ENCODE peak calls at places on chromosome 5, in eight cellular contexts. O, U, R, C, W, A, M and Y are unnamed samples.

GRCh38 chr5:34709861-34710673 is 53.9 kb downstream of the RAI14 start:
- DNase-seq in C (no peak), M (no peak), W (no peak), O (no peak), R (no peak), A (peak), U (no peak), Y (peak)

GRCh38 chr5:141623197-141623596 is 4.4 kb upstream of the DIAPH1 start:
- DNase-seq in W (no peak), O (no peak), A (no peak), R (no peak), M (peak), C (no peak), U (peak), Y (no peak)

GRCh38 chr5:90293931-90294330 is 115.6 kb downstream of the CETN3 start:
- DNase-seq in O (no peak), C (no peak), A (no peak), R (no peak), M (peak), W (no peak), U (no peak), Y (no peak)

GRCh38 chr5:142600611-142601360 is 85.1 kb downstream of the FGF1 start:
- DNase-seq in M (no peak), W (no peak), R (no peak), C (peak), O (no peak), A (peak), U (no peak), Y (no peak)

GRCh38 chr5:109739741-109740140 is 50.0 kb downstream of the MAN2A1 start:
- DNase-seq in C (no peak), W (no peak), A (no peak), M (peak), R (no peak), O (no peak), U (no peak), Y (no peak)

GRCh38 chr5:133952729-133953567 is 15.5 kb downstream of the C5orf15 start:
- DNase-seq in C (no peak), A (peak), M (no peak), U (no peak), R (no peak), O (no peak), W (peak), Y (peak)

GRCh38 chr5:143241892-143242291 is 161.6 kb downstream of the NR3C1 start:
- DNase-seq in R (no peak), A (no peak), W (no peak), M (no peak), C (no peak), U (no peak), O (no peak), Y (peak)

GRCh38 chr5:18800293-18801025 is 1166.2 kb downstream of the TAF11L14 start:
- DNase-seq in O (no peak), R (no peak), W (no peak), A (no peak), U (no peak), C (no peak), M (no peak), Y (no peak)

GRCh38 chr5:87113848-87114247 is 153.8 kb upstream of the RASA1 start:
- DNase-seq in M (no peak), O (no peak), W (no peak), U (no peak), A (no peak), C (no peak), R (no peak), Y (no peak)

GRCh38 chr5:91535508-91535907 is 152.4 kb upstream of the ARRDC3 start:
- DNase-seq in R (no peak), U (no peak), M (no peak), A (no peak), W (no peak), O (no peak), C (no peak), Y (no peak)

GRCh38 chr5:132008961-132009680 is 2.3 kb downstream of the ACSL6 start:
- DNase-seq in C (no peak), R (no peak), M (peak), U (no peak), W (peak), O (no peak), A (no peak), Y (no peak)

GRCh38 chr5:172420215-172420934 is 34.0 kb downstream of the SH3PXD2B start:
- DNase-seq in U (no peak), M (peak), O (no peak), W (peak), C (no peak), A (peak), R (no peak), Y (peak)

GRCh38 chr5:1555011-1555807 is 31.4 kb upstream of the LPCAT1 start:
- DNase-seq in M (no peak), O (no peak), R (no peak), C (peak), W (peak), U (peak), A (no peak), Y (peak)

GRCh38 chr5:139091439-139092156 is 106.6 kb downstream of the SIL1 start:
- DNase-seq in O (no peak), U (no peak), M (peak), R (no peak), C (peak), A (peak), W (no peak), Y (peak)

GRCh38 chr5:99061711-99062110 is 132.9 kb upstream of the CHD1 start:
- DNase-seq in C (no peak), A (peak), O (no peak), W (no peak), R (no peak), U (no peak), M (no peak), Y (no peak)

GRCh38 chr5:173744527-173744926 is 128.1 kb upstream of the BOD1 start:
- DNase-seq in W (peak), A (no peak), O (no peak), M (peak), R (no peak), U (no peak), C (no peak), Y (no peak)

GRCh38 chr5:96144289-96144688 is 182.6 kb upstream of the ELL2 start:
- DNase-seq in W (no peak), U (no peak), M (peak), O (no peak), A (no peak), C (no peak), R (no peak), Y (no peak)

GRCh38 chr5:142740474-142740873 is 29.7 kb upstream of the ARHGAP26 start:
- DNase-seq in U (no peak), M (no peak), W (no peak), O (no peak), R (no peak), A (no peak), C (no peak), Y (no peak)

GRCh38 chr5:89421035-89421434 is 538.1 kb upstream of the MEF2C start:
- DNase-seq in A (no peak), W (no peak), C (no peak), M (no peak), O (no peak), R (no peak), U (peak), Y (peak)

GRCh38 chr5:14491015-14491414 is 90.6 kb upstream of the OTULINL start:
- DNase-seq in U (no peak), W (no peak), R (no peak), M (no peak), C (no peak), A (no peak), O (no peak), Y (no peak)